ENCODE peak calls at places on chromosome 19, in five cellular contexts. Q, G, Z, A and M are unnamed samples. For H3K36me3, the result is how much of the 10 kb centered on the place peaks cover.

GRCh38 chr19:588093-588742 is 1.5 kb upstream of the HCN2 start:
- DNase-seq in Q (peak), G (no peak), Z (peak), A (no peak), M (peak)

GRCh38 chr19:46349311-46349993 is 2.6 kb downstream of the PPP5C start:
- DNase-seq in Q (no peak), G (no peak), Z (no peak), A (no peak), M (no peak)

GRCh38 chr19:38049105-38049649 is 142.2 kb downstream of the SIPA1L3 start:
- DNase-seq in Q (no peak), G (no peak), Z (no peak), A (no peak), M (peak)

GRCh38 chr19:39132344-39132969 is 6.9 kb downstream of the PAK4 start:
- DNase-seq in Q (no peak), G (no peak), Z (no peak), A (no peak), M (no peak)

GRCh38 chr19:8451885-8452284 is 7.1 kb downstream of the HNRNPM start:
- DNase-seq in Q (no peak), G (no peak), Z (no peak), A (peak), M (no peak)

GRCh38 chr19:7679017-7679720 is 1.5 kb upstream of the TRAPPC5 start:
- DNase-seq in Q (no peak), G (no peak), Z (no peak), A (no peak), M (no peak)

GRCh38 chr19:32091196-32091595 is 254.2 kb upstream of the ZNF507 start:
- DNase-seq in Q (no peak), G (no peak), Z (no peak), A (no peak), M (no peak)

GRCh38 chr19:49348305-49349188 is 13.3 kb downstream of the CD37 start:
- DNase-seq in Q (no peak), G (no peak), Z (no peak), A (no peak), M (no peak)

GRCh38 chr19:6092329-6093286 is 17.7 kb downstream of the RFX2 start:
- DNase-seq in Q (peak), G (peak), Z (peak), A (peak), M (peak)

GRCh38 chr19:4228765-4229178 is 551 bp upstream of the EBI3 start:
- DNase-seq in Q (no peak), G (no peak), Z (no peak), A (no peak), M (no peak)
- H3K36me3 ChIP-seq in Q (under half), G (under half), Z (under half), A (under half), M (under half)

GRCh38 chr19:57643734-57644133 is 10.8 kb downstream of the ZNF211 start:
- DNase-seq in Q (no peak), G (no peak), Z (no peak), A (no peak), M (no peak)

GRCh38 chr19:57637379-57637778 is 4.4 kb downstream of the ZNF211 start:
- DNase-seq in Q (no peak), G (no peak), Z (no peak), A (no peak), M (no peak)

GRCh38 chr19:57642396-57643046 is 9.6 kb downstream of the ZNF211 start:
- DNase-seq in Q (no peak), G (no peak), Z (no peak), A (no peak), M (no peak)

GRCh38 chr19:57641715-57642234 is 8.8 kb downstream of the ZNF211 start:
- DNase-seq in Q (no peak), G (no peak), Z (no peak), A (no peak), M (no peak)
- H3K36me3 ChIP-seq in Q (half or more), G (half or more), Z (half or more), A (under half), M (under half)

DNA sequence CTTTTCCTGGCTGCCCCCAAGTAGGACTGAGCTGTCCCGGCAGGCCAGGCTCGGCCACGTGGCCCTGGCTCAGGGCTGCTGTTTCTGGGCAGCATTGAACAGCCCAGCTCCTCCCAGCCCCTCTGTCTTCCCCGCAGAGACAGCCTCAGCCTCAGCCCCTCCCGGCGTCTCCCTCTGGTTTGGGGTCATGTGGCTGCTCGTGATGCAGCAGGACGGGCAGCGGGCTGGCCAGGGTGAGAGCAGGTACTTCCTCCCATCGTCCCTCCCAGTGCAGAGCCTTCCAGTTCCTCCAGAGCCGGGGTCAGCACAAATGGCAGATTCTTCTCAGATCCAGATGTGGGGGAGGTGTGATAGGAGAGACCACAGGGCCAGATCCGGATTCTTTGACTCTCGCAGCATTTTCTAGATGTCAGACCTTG is 114.6 kb downstream of the KDM4B start:
- DNase-seq in Q (no peak), G (peak), Z (no peak), A (no peak), M (no peak)
- H3K36me3 ChIP-seq in Q (half or more), G (half or more), Z (half or more), A (under half), M (half or more)

GRCh38 chr19:19644054-19644388 is 564 bp upstream of the GMIP start:
- DNase-seq in Q (no peak), G (no peak), Z (no peak), A (no peak), M (no peak)

GRCh38 chr19:19647037-19647835 is 3.8 kb upstream of the GMIP start:
- DNase-seq in Q (no peak), G (no peak), Z (no peak), A (no peak), M (no peak)

GRCh38 chr19:19643158-19644053 is at the start of gene GMIP:
- DNase-seq in Q (peak), G (peak), Z (peak), A (no peak), M (no peak)

GRCh38 chr19:19642506-19643157 is 825 bp downstream of the GMIP start:
- DNase-seq in Q (no peak), G (no peak), Z (no peak), A (no peak), M (no peak)

GRCh38 chr19:19645233-19645870 is 1.9 kb upstream of the GMIP start:
- DNase-seq in Q (no peak), G (no peak), Z (no peak), A (no peak), M (no peak)
- H3K36me3 ChIP-seq in Q (half or more), G (under half), Z (half or more), A (under half), M (under half)

DNA sequence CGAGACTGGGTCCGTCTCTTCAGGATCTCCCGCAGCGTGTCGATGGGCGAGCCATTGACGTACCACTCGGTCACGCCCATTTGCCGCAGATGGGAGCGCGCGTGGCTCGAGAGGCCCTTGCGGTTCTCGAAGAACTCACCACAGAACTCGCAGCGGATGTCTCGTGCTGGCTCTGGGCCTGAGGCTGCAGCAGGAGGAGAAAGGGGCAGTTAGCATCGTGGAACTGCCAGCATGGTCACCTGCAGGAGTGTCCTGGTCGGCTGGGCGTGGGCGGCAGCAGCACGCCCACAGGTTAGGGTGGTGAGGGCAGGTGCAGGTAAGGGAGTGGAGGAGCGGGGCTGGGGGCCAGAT is 8.5 kb upstream of the AKAP8L start:
- DNase-seq in Q (no peak), G (no peak), Z (no peak), A (no peak), M (no peak)
- H3K36me3 ChIP-seq in Q (half or more), G (half or more), Z (half or more), A (under half), M (half or more)

GRCh38 chr19:13917888-13918406 is 11.9 kb downstream of the CC2D1A start:
- DNase-seq in Q (peak), G (no peak), Z (no peak), A (no peak), M (no peak)
- H3K36me3 ChIP-seq in Q (half or more), G (half or more), Z (half or more), A (under half), M (under half)

GRCh38 chr19:41320568-41320967 is 10.6 kb downstream of the CCDC97 start:
- DNase-seq in Q (no peak), G (no peak), Z (no peak), A (no peak), M (no peak)

GRCh38 chr19:41318696-41319499 is 8.9 kb downstream of the CCDC97 start:
- DNase-seq in Q (no peak), G (no peak), Z (no peak), A (no peak), M (no peak)

GRCh38 chr19:41319500-41320184 is 9.7 kb downstream of the CCDC97 start:
- DNase-seq in Q (no peak), G (no peak), Z (no peak), A (no peak), M (no peak)

GRCh38 chr19:41321204-41321599 is 11.2 kb downstream of the CCDC97 start:
- DNase-seq in Q (no peak), G (no peak), Z (no peak), A (no peak), M (no peak)

DNA sequence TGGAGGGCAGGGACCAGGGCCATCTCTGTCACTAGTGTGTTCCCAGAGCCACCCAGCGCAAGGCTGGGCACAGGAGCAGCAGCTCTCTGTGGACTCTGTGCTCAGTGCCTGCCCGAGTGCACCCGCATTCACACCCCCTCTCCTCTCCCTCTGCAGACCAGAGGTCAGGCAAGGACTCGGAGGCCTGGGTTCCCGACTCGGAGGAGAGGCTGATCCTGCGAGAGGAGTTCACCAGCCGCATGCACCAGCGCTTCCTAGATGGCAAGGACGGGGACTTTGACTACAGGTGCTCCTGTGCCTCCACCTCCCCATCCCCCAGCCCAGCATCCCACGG is 10.2 kb downstream of the CCDC97 start:
- DNase-seq in Q (no peak), G (no peak), Z (no peak), A (no peak), M (no peak)
- H3K36me3 ChIP-seq in Q (half or more), G (half or more), Z (half or more), A (under half), M (under half)

GRCh38 chr19:1627194-1627593 is 21.9 kb upstream of the UQCR11 start:
- DNase-seq in Q (no peak), G (no peak), Z (no peak), A (no peak), M (no peak)
- H3K36me3 ChIP-seq in Q (half or more), G (under half), Z (half or more), A (under half), M (under half)

GRCh38 chr19:41570179-41570578 is 5.8 kb upstream of the CEACAM21 start:
- DNase-seq in Q (no peak), G (no peak), Z (no peak), A (no peak), M (no peak)

GRCh38 chr19:41569481-41570150 is 6.3 kb upstream of the CEACAM21 start:
- DNase-seq in Q (no peak), G (no peak), Z (no peak), A (no peak), M (no peak)

GRCh38 chr19:41565384-41565730 is 10.6 kb upstream of the CEACAM21 start:
- DNase-seq in Q (no peak), G (no peak), Z (no peak), A (no peak), M (no peak)

GRCh38 chr19:41575998-41576397 is at the start of gene CEACAM21:
- DNase-seq in Q (peak), G (no peak), Z (no peak), A (no peak), M (no peak)

GRCh38 chr19:41570639-41571112 is 5.3 kb upstream of the CEACAM21 start:
- DNase-seq in Q (peak), G (peak), Z (peak), A (peak), M (no peak)
- H3K36me3 ChIP-seq in Q (under half), G (under half), Z (under half), A (under half), M (under half)